ENCODE peak calls at places on chromosomes 2 and 18, in five cellular contexts. One of them, this sample, is unnamed.

GRCh38 chr2:232376713-232377112 is 1.8 kb upstream of the ALPP start:
- DNase-seq in HCT116: no peak
- DNase-seq in body of pancreas: no peak
- DNase-seq in tibial nerve: no peak
- DNase-seq in thyroid gland: no peak
- DNase-seq in this sample: no peak

GRCh38 chr2:239477606-239478005 is 76.8 kb upstream of the HDAC4 start:
- DNase-seq in HCT116: no peak
- DNase-seq in tibial nerve: no peak
- DNase-seq in thyroid gland: no peak
- DNase-seq in body of pancreas: no peak
- DNase-seq in this sample: no peak

GRCh38 chr2:96423866-96424265 is 81.3 kb downstream of the NEURL3 start:
- DNase-seq in thyroid gland: no peak
- DNase-seq in HCT116: no peak
- DNase-seq in body of pancreas: no peak
- DNase-seq in tibial nerve: no peak
- DNase-seq in this sample: no peak

GRCh38 chr2:163401481-163401880 is 334.3 kb downstream of the FIGN start:
- DNase-seq in HCT116: no peak
- DNase-seq in tibial nerve: no peak
- DNase-seq in body of pancreas: peak; percentile 9
- DNase-seq in thyroid gland: no peak
- DNase-seq in this sample: no peak

GRCh38 chr2:229164545-229165249 is 106.4 kb downstream of the PID1 start:
- DNase-seq in thyroid gland: no peak
- DNase-seq in HCT116: no peak
- DNase-seq in tibial nerve: no peak
- DNase-seq in body of pancreas: no peak
- DNase-seq in this sample: no peak

GRCh38 chr18:40849856-40850255 is 1105.2 kb upstream of the PIK3C3 start:
- DNase-seq in tibial nerve: no peak
- DNase-seq in HCT116: no peak
- DNase-seq in thyroid gland: no peak
- DNase-seq in body of pancreas: no peak
- DNase-seq in this sample: no peak

GRCh38 chr2:64018715-64019082 is 529 bp downstream of the VPS54 start:
- DNase-seq in HCT116: no peak
- DNase-seq in body of pancreas: peak; percentile 65
- DNase-seq in thyroid gland: no peak
- DNase-seq in tibial nerve: no peak
- DNase-seq in this sample: peak; percentile 74

GRCh38 chr18:49725809-49726514 is 87.4 kb downstream of the ACAA2 start:
- DNase-seq in tibial nerve: peak; percentile 55
- DNase-seq in body of pancreas: peak; percentile 37
- DNase-seq in HCT116: peak; percentile 91
- DNase-seq in thyroid gland: peak; percentile 19
- DNase-seq in this sample: no peak

GRCh38 chr2:55111570-55112228 is 61.4 kb upstream of the RTN4 start:
- DNase-seq in HCT116: peak; percentile 74
- DNase-seq in thyroid gland: no peak
- DNase-seq in body of pancreas: peak; percentile 15
- DNase-seq in tibial nerve: no peak
- DNase-seq in this sample: no peak

GRCh38 chr2:108257757-108258331 is 18.1 kb downstream of the SULT1C3 start:
- DNase-seq in thyroid gland: no peak
- DNase-seq in body of pancreas: no peak
- DNase-seq in HCT116: no peak
- DNase-seq in tibial nerve: no peak
- DNase-seq in this sample: no peak

GRCh38 chr2:16385341-16385740 is 280.3 kb downstream of the CYRIA start:
- DNase-seq in thyroid gland: no peak
- DNase-seq in body of pancreas: no peak
- DNase-seq in HCT116: no peak
- DNase-seq in tibial nerve: no peak
- DNase-seq in this sample: no peak

GRCh38 chr2:1486670-1487069 is 73.4 kb downstream of the TPO start:
- DNase-seq in body of pancreas: no peak
- DNase-seq in thyroid gland: no peak
- DNase-seq in tibial nerve: no peak
- DNase-seq in HCT116: no peak
- DNase-seq in this sample: no peak

GRCh38 chr18:9788860-9789259 is 80.8 kb downstream of the RAB31 start:
- DNase-seq in thyroid gland: no peak
- DNase-seq in body of pancreas: no peak
- DNase-seq in tibial nerve: no peak
- DNase-seq in HCT116: no peak
- DNase-seq in this sample: no peak

GRCh38 chr2:7007846-7008741 is 90.9 kb downstream of the RNF144A start:
- DNase-seq in thyroid gland: peak; percentile 86
- DNase-seq in body of pancreas: peak; percentile 90
- DNase-seq in tibial nerve: peak; percentile 91
- DNase-seq in HCT116: no peak
- DNase-seq in this sample: peak; percentile 79

GRCh38 chr2:39607538-39608211 is 58.0 kb upstream of the TMEM178A start:
- DNase-seq in body of pancreas: no peak
- DNase-seq in HCT116: no peak
- DNase-seq in thyroid gland: no peak
- DNase-seq in tibial nerve: no peak
- DNase-seq in this sample: no peak

GRCh38 chr2:12397861-12398260 is 318.9 kb upstream of the TRIB2 start:
- DNase-seq in body of pancreas: no peak
- DNase-seq in HCT116: no peak
- DNase-seq in tibial nerve: no peak
- DNase-seq in thyroid gland: no peak
- DNase-seq in this sample: no peak

GRCh38 chr2:173982918-173983317 is 17.7 kb upstream of the SP3 start:
- DNase-seq in body of pancreas: no peak
- DNase-seq in HCT116: no peak
- DNase-seq in thyroid gland: peak; percentile 67
- DNase-seq in tibial nerve: no peak
- DNase-seq in this sample: no peak

GRCh38 chr2:128362889-128363228 is 44.2 kb upstream of the HS6ST1 start:
- DNase-seq in body of pancreas: no peak
- DNase-seq in thyroid gland: peak; percentile 61
- DNase-seq in HCT116: no peak
- DNase-seq in tibial nerve: no peak
- DNase-seq in this sample: no peak

GRCh38 chr2:106801256-106801655 is 84.7 kb downstream of the ST6GAL2 start:
- DNase-seq in HCT116: no peak
- DNase-seq in body of pancreas: no peak
- DNase-seq in tibial nerve: no peak
- DNase-seq in thyroid gland: no peak
- DNase-seq in this sample: no peak

GRCh38 chr2:55048514-55048924 is 1.7 kb downstream of the RTN4 start:
- DNase-seq in body of pancreas: peak; percentile 46
- DNase-seq in HCT116: peak; percentile 27
- DNase-seq in tibial nerve: no peak
- DNase-seq in thyroid gland: peak; percentile 25
- DNase-seq in this sample: no peak

GRCh38 chr2:119659601-119660342 is 19.2 kb upstream of the TMEM177 start:
- DNase-seq in thyroid gland: peak; percentile 59
- DNase-seq in tibial nerve: no peak
- DNase-seq in HCT116: peak; percentile 22
- DNase-seq in body of pancreas: peak; percentile 63
- DNase-seq in this sample: no peak

GRCh38 chr2:100038019-100038418 is 104.4 kb downstream of the AFF3 start:
- DNase-seq in tibial nerve: no peak
- DNase-seq in thyroid gland: no peak
- DNase-seq in HCT116: no peak
- DNase-seq in body of pancreas: no peak
- DNase-seq in this sample: no peak

GRCh38 chr2:71888741-71889445 is 258.8 kb downstream of the CYP26B1 start:
- DNase-seq in tibial nerve: no peak
- DNase-seq in thyroid gland: no peak
- DNase-seq in HCT116: no peak
- DNase-seq in body of pancreas: no peak
- DNase-seq in this sample: no peak

GRCh38 chr2:85536479-85536878 is 2.5 kb upstream of the MAT2A start:
- DNase-seq in body of pancreas: no peak
- DNase-seq in HCT116: no peak
- DNase-seq in thyroid gland: no peak
- DNase-seq in tibial nerve: no peak
- DNase-seq in this sample: no peak

GRCh38 chr18:30487962-30488361 is 554.6 kb downstream of the DSC3 start:
- DNase-seq in thyroid gland: no peak
- DNase-seq in tibial nerve: no peak
- DNase-seq in body of pancreas: no peak
- DNase-seq in HCT116: no peak
- DNase-seq in this sample: no peak

GRCh38 chr2:219178377-219179175 is 501 bp downstream of the RETREG2 start:
- DNase-seq in HCT116: no peak
- DNase-seq in body of pancreas: peak; percentile 58
- DNase-seq in tibial nerve: peak; percentile 40
- DNase-seq in thyroid gland: peak; percentile 60
- DNase-seq in this sample: peak; percentile 75

GRCh38 chr2:218569038-218569431 is 396 bp downstream of the CNOT9 start:
- DNase-seq in thyroid gland: peak; percentile 37
- DNase-seq in body of pancreas: peak; percentile 52
- DNase-seq in tibial nerve: no peak
- DNase-seq in HCT116: peak; percentile 23
- DNase-seq in this sample: peak; percentile 55

GRCh38 chr2:120596990-120597594 is 138.6 kb upstream of the GLI2 start:
- DNase-seq in body of pancreas: peak; percentile 50
- DNase-seq in HCT116: no peak
- DNase-seq in thyroid gland: peak; percentile 22
- DNase-seq in tibial nerve: peak; percentile 76
- DNase-seq in this sample: peak; percentile 76

DNA sequence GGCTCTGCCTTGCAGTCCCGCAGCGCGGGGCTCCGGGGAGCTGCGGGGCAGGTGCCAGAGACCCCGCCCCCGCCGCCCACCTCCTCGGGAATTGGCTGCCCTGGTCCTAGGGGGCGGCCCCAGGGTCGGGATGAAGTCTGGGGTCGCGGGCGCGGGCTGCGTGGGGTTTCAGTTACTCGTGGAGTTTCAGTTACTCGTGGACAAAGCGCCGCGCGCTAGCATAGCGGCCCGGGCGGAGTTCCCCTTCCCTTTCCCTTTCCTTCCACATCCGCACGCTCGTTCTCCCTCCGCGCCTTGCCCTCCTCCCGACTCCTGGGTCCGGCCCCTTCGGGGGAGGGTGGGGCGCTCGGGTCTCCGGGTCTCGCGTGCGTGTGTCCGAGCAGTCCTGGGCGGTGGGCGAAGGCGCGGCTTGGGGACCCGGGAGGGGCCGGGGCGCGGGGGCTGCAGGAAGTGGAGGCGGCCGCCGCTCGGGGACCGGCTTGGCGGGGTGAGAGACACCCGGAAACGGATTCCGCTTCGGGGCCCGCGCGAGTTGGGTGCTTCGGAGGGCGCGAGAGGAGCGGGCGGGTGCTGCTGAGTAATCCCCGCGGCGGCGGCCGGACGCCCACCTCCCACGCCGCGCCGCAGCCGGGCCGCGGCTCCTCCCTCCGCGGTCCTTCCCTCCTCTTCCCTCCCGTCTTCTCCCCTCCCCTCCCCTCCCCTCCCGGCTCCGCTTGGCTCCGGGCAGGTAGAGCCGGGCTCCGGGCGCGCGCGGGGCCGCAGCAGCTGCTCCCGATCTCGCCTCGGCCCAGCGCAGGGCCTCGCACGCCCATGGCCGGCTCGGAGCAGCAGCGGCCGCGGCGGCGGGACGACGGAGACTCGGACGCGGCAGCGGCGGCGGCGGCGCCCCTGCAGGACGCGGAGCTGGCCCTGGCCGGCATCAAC is at the start of gene TTC39C:
- DNase-seq in body of pancreas: peak; percentile 75
- DNase-seq in HCT116: peak; percentile 13
- DNase-seq in thyroid gland: peak; percentile 75
- DNase-seq in tibial nerve: peak; percentile 41
- DNase-seq in this sample: peak; percentile 89
- TF ChIP-seq POLR2A in body of pancreas: peak; percentile 59
- TF ChIP-seq POLR2A in HCT116: peak; percentile 45
- TF ChIP-seq POLR2A in thyroid gland: peak; percentile 47
- TF ChIP-seq POLR2A in tibial nerve: no peak
- TF ChIP-seq POLR2A in this sample: peak; percentile 76

GRCh38 chr2:65070172-65070830 is 14.1 kb downstream of the CEP68 start:
- DNase-seq in HCT116: peak; percentile 27
- DNase-seq in tibial nerve: no peak
- DNase-seq in thyroid gland: peak; percentile 77
- DNase-seq in body of pancreas: no peak
- DNase-seq in this sample: no peak
- H3K4me1 ChIP-seq in HCT116: peaks cover 29% of the 10 kb centered on the region
- H3K4me1 ChIP-seq in tibial nerve: peaks cover 72% of the 10 kb centered on the region
- H3K4me1 ChIP-seq in thyroid gland: peaks cover 80% of the 10 kb centered on the region
- H3K4me1 ChIP-seq in body of pancreas: peaks cover 32% of the 10 kb centered on the region
- H3K4me1 ChIP-seq in this sample: no peaks in the 10 kb centered on the region

GRCh38 chr2:60439219-60439974 is 114.1 kb downstream of the BCL11A start:
- DNase-seq in thyroid gland: no peak
- DNase-seq in tibial nerve: no peak
- DNase-seq in body of pancreas: peak; percentile 28
- DNase-seq in HCT116: no peak
- DNase-seq in this sample: peak; percentile 53
- TF ChIP-seq POLR2A in thyroid gland: no peak
- TF ChIP-seq POLR2A in tibial nerve: no peak
- TF ChIP-seq POLR2A in body of pancreas: no peak
- TF ChIP-seq POLR2A in HCT116: no peak
- TF ChIP-seq POLR2A in this sample: no peak

GRCh38 chr2:196991061-196991460 is 64.6 kb upstream of the PGAP1 start:
- DNase-seq in HCT116: no peak
- DNase-seq in body of pancreas: no peak
- DNase-seq in tibial nerve: no peak
- DNase-seq in thyroid gland: no peak
- DNase-seq in this sample: no peak
- H3K4me1 ChIP-seq in HCT116: peaks cover 13% of the 10 kb centered on the region
- H3K4me1 ChIP-seq in body of pancreas: peaks cover 8% of the 10 kb centered on the region
- H3K4me1 ChIP-seq in tibial nerve: peaks cover 25% of the 10 kb centered on the region
- H3K4me1 ChIP-seq in thyroid gland: peaks cover 5% of the 10 kb centered on the region
- H3K4me1 ChIP-seq in this sample: no peaks in the 10 kb centered on the region

GRCh38 chr2:221574231-221574570 is 2.1 kb upstream of the EPHA4 start:
- DNase-seq in HCT116: no peak
- DNase-seq in thyroid gland: no peak
- DNase-seq in tibial nerve: no peak
- DNase-seq in body of pancreas: no peak
- DNase-seq in this sample: no peak

GRCh38 chr2:221571391-221572179 is 519 bp downstream of the EPHA4 start:
- DNase-seq in tibial nerve: no peak
- DNase-seq in thyroid gland: peak; percentile 42
- DNase-seq in HCT116: no peak
- DNase-seq in body of pancreas: peak; percentile 31
- DNase-seq in this sample: peak; percentile 69

GRCh38 chr2:221572821-221573429 is 821 bp upstream of the EPHA4 start:
- DNase-seq in body of pancreas: peak; percentile 65
- DNase-seq in HCT116: no peak
- DNase-seq in tibial nerve: no peak
- DNase-seq in thyroid gland: peak; percentile 68
- DNase-seq in this sample: peak; percentile 63

GRCh38 chr2:221572180-221572820 is at the start of gene EPHA4:
- DNase-seq in tibial nerve: peak; percentile 79
- DNase-seq in body of pancreas: peak; percentile 94
- DNase-seq in thyroid gland: peak; percentile 92
- DNase-seq in HCT116: peak; percentile 45
- DNase-seq in this sample: peak; percentile 90

GRCh38 chr2:221573430-221574230 is 1.5 kb upstream of the EPHA4 start:
- DNase-seq in thyroid gland: peak; percentile 89
- DNase-seq in HCT116: peak; percentile 22
- DNase-seq in tibial nerve: peak; percentile 82
- DNase-seq in body of pancreas: peak; percentile 90
- DNase-seq in this sample: peak; percentile 87
- TF ChIP-seq POLR2A in thyroid gland: peak; percentile 73
- TF ChIP-seq POLR2A in HCT116: no peak
- TF ChIP-seq POLR2A in tibial nerve: no peak
- TF ChIP-seq POLR2A in body of pancreas: peak; percentile 11
- TF ChIP-seq POLR2A in this sample: no peak